ENCODE peak calls at places on chromosomes 4 and X, in five cellular contexts. One of them, this sample, is unnamed.

GRCh38 chrX:148500428-148501120 is at the start of gene AFF2:
- DNase-seq in T-helper 2 cell: peak
- DNase-seq in AG09319: no peak
- DNase-seq in GM06990: peak
- DNase-seq in psoas muscle: peak
- DNase-seq in this sample: no peak

GRCh38 chr4:157564771-157565170 is 344.2 kb downstream of the GRIA2 start:
- DNase-seq in AG09319: no peak
- DNase-seq in GM06990: no peak
- DNase-seq in T-helper 2 cell: no peak
- DNase-seq in psoas muscle: no peak
- DNase-seq in this sample: no peak

GRCh38 chr4:149891381-149891780 is 75.7 kb upstream of the IQCM start:
- DNase-seq in psoas muscle: no peak
- DNase-seq in T-helper 2 cell: no peak
- DNase-seq in GM06990: no peak
- DNase-seq in AG09319: no peak
- DNase-seq in this sample: no peak

GRCh38 chr4:182494103-182494502 is 250.9 kb downstream of the TENM3 start:
- DNase-seq in psoas muscle: no peak
- DNase-seq in GM06990: no peak
- DNase-seq in T-helper 2 cell: no peak
- DNase-seq in AG09319: no peak
- DNase-seq in this sample: no peak

GRCh38 chr4:139669859-139670258 is 4.2 kb downstream of the MGST2 start:
- DNase-seq in GM06990: no peak
- DNase-seq in AG09319: no peak
- DNase-seq in psoas muscle: no peak
- DNase-seq in T-helper 2 cell: no peak
- DNase-seq in this sample: no peak

GRCh38 chrX:32408389-32408788 is 803.0 kb downstream of the DMD start:
- DNase-seq in psoas muscle: no peak
- DNase-seq in T-helper 2 cell: no peak
- DNase-seq in GM06990: no peak
- DNase-seq in AG09319: no peak
- DNase-seq in this sample: no peak

GRCh38 chr4:177119021-177119461 is 190.6 kb upstream of the NEIL3 start:
- DNase-seq in psoas muscle: no peak
- DNase-seq in GM06990: no peak
- DNase-seq in T-helper 2 cell: no peak
- DNase-seq in AG09319: no peak
- DNase-seq in this sample: no peak

GRCh38 chrX:38305971-38306370 is 21.3 kb downstream of the RPGR start:
- DNase-seq in psoas muscle: no peak
- DNase-seq in GM06990: no peak
- DNase-seq in T-helper 2 cell: no peak
- DNase-seq in AG09319: no peak
- DNase-seq in this sample: no peak

GRCh38 chr4:120228086-120228485 is 161.4 kb upstream of the MAD2L1 start:
- DNase-seq in T-helper 2 cell: no peak
- DNase-seq in psoas muscle: no peak
- DNase-seq in AG09319: no peak
- DNase-seq in GM06990: no peak
- DNase-seq in this sample: no peak

GRCh38 chr4:107619731-107620130 is 100.3 kb downstream of the PAPSS1 start:
- DNase-seq in psoas muscle: no peak
- DNase-seq in AG09319: no peak
- DNase-seq in T-helper 2 cell: no peak
- DNase-seq in GM06990: no peak
- DNase-seq in this sample: no peak

GRCh38 chr4:107034091-107034698 is 1.9 kb downstream of the DKK2 start:
- DNase-seq in T-helper 2 cell: no peak
- DNase-seq in AG09319: no peak
- DNase-seq in GM06990: no peak
- DNase-seq in psoas muscle: peak
- DNase-seq in this sample: no peak

GRCh38 chrX:21989415-21989814 is 42.7 kb upstream of the PHEX start:
- DNase-seq in psoas muscle: no peak
- DNase-seq in T-helper 2 cell: no peak
- DNase-seq in GM06990: no peak
- DNase-seq in AG09319: no peak
- DNase-seq in this sample: no peak

GRCh38 chr4:41957634-41958033 is 22.4 kb downstream of the TMEM33 start:
- DNase-seq in T-helper 2 cell: no peak
- DNase-seq in GM06990: no peak
- DNase-seq in AG09319: no peak
- DNase-seq in psoas muscle: no peak
- DNase-seq in this sample: no peak

GRCh38 chr4:76856183-76856969 is 41.6 kb downstream of the SOWAHB start:
- DNase-seq in psoas muscle: no peak
- DNase-seq in T-helper 2 cell: no peak
- DNase-seq in GM06990: no peak
- DNase-seq in AG09319: no peak
- DNase-seq in this sample: no peak

GRCh38 chr4:26871611-26872010 is 11.0 kb downstream of the STIM2 start:
- DNase-seq in AG09319: no peak
- DNase-seq in GM06990: no peak
- DNase-seq in psoas muscle: no peak
- DNase-seq in T-helper 2 cell: no peak
- DNase-seq in this sample: no peak

GRCh38 chrX:74426615-74427014 is 5.3 kb downstream of the SLC16A2 start:
- DNase-seq in GM06990: no peak
- DNase-seq in AG09319: no peak
- DNase-seq in T-helper 2 cell: no peak
- DNase-seq in psoas muscle: no peak
- DNase-seq in this sample: no peak

GRCh38 chr4:136001791-136002190 is 1530.5 kb downstream of the PCDH18 start:
- DNase-seq in AG09319: no peak
- DNase-seq in T-helper 2 cell: no peak
- DNase-seq in psoas muscle: no peak
- DNase-seq in GM06990: no peak
- DNase-seq in this sample: no peak

GRCh38 chr4:152115794-152116193 is 355.0 kb upstream of the GATB start:
- DNase-seq in psoas muscle: no peak
- DNase-seq in GM06990: no peak
- DNase-seq in T-helper 2 cell: no peak
- DNase-seq in AG09319: no peak
- DNase-seq in this sample: no peak

GRCh38 chr4:24686866-24687672 is 102.7 kb upstream of the DHX15 start:
- DNase-seq in GM06990: no peak
- DNase-seq in T-helper 2 cell: no peak
- DNase-seq in AG09319: no peak
- DNase-seq in psoas muscle: no peak
- DNase-seq in this sample: no peak

GRCh38 chr4:4384837-4385236 is 2.1 kb upstream of the NSG1 start:
- DNase-seq in AG09319: no peak
- DNase-seq in T-helper 2 cell: no peak
- DNase-seq in psoas muscle: no peak
- DNase-seq in GM06990: no peak
- DNase-seq in this sample: peak